ENCODE peak calls at places on chromosomes 4 and X, in six cellular contexts. Z is cardiac muscle cell, K is NCI-H187, F is cardiac fibroblast, B is ascending aorta, R is GM19239. S is an unnamed sample.
A peak's percentile ranks its signal among the peaks of the same experiment; 100 is the strongest.

GRCh38 chr4:173509031-173510001 is 20.7 kb downstream of the HAND2 start:
- DNase-seq in Z (peak; percentile 85), K (no peak), F (peak; percentile 68), B (peak; percentile 72), R (no peak), S (no peak)

GRCh38 chr4:139563515-139563914 is 7.5 kb upstream of the SETD7 start:
- DNase-seq in Z (no peak), K (no peak), F (no peak), B (no peak), R (no peak), S (no peak)

GRCh38 chr4:157779084-157779483 is 393.7 kb downstream of the GASK1B start:
- DNase-seq in Z (no peak), K (no peak), F (no peak), B (no peak), R (no peak), S (no peak)

GRCh38 chr4:6562931-6563901 is 11.8 kb upstream of the MAN2B2 start:
- DNase-seq in Z (peak; percentile 7), K (no peak), F (peak; percentile 41), B (no peak), R (no peak), S (no peak)

GRCh38 chr4:41214158-41215146 is at the start of gene APBB2:
- DNase-seq in Z (peak; percentile 99), K (peak; percentile 93), F (peak; percentile 97), B (peak; percentile 97), R (peak; percentile 71), S (peak; percentile 88)

GRCh38 chr4:84966382-84967291 is at the start of gene WDFY3:
- DNase-seq in Z (peak; percentile 95), K (peak; percentile 86), F (peak; percentile 91), B (peak; percentile 91), R (peak; percentile 27), S (peak; percentile 49)

GRCh38 chrX:31702208-31702607 is 630.4 kb upstream of the FTHL17 start:
- DNase-seq in Z (peak; percentile 6), K (no peak), F (peak; percentile 0), B (no peak), R (no peak), S (no peak)

GRCh38 chr4:23945521-23946017 is 55.7 kb upstream of the PPARGC1A start:
- DNase-seq in Z (peak; percentile 79), K (no peak), F (peak; percentile 84), B (peak; percentile 66), R (no peak), S (no peak)

GRCh38 chrX:49071877-49072711 is 1.7 kb downstream of the PRAF2 start:
- DNase-seq in Z (peak; percentile 91), K (no peak), F (peak; percentile 69), B (peak; percentile 89), R (no peak), S (no peak)

GRCh38 chr4:185849543-185850185 is 37.7 kb upstream of the SORBS2 start:
- DNase-seq in Z (peak; percentile 92), K (no peak), F (peak; percentile 39), B (no peak), R (no peak), S (no peak)

GRCh38 chr4:185384877-185385465 is 10.8 kb downstream of the LRP2BP start:
- DNase-seq in Z (peak; percentile 41), K (no peak), F (peak; percentile 34), B (no peak), R (no peak), S (no peak)

GRCh38 chrX:23052324-23052723 is 52.6 kb downstream of the DDX53 start:
- DNase-seq in Z (no peak), K (no peak), F (no peak), B (no peak), R (no peak), S (no peak)

GRCh38 chr4:7042697-7043464 is at the start of gene TADA2B:
- DNase-seq in Z (peak; percentile 99), K (peak; percentile 95), F (peak; percentile 98), B (peak; percentile 99), R (peak; percentile 99), S (peak; percentile 77)

GRCh38 chr4:3193531-3194203 is 55.3 kb upstream of the MSANTD1 start:
- DNase-seq in Z (peak; percentile 14), K (no peak), F (peak; percentile 22), B (no peak), R (no peak), S (no peak)

GRCh38 chrX:120310861-120311631 is at the start of gene TMEM255A:
- DNase-seq in Z (peak; percentile 21), K (no peak), F (no peak), B (no peak), R (no peak), S (no peak)

GRCh38 chr4:153257151-153257620 is 52.9 kb downstream of the TRIM2 start:
- DNase-seq in Z (peak; percentile 66), K (no peak), F (peak; percentile 59), B (no peak), R (no peak), S (peak; percentile 29)

GRCh38 chr4:28436191-28437080 is 1575.8 kb downstream of the STIM2 start:
- DNase-seq in Z (no peak), K (no peak), F (no peak), B (no peak), R (no peak), S (no peak)

GRCh38 chr4:88616275-88616996 is 24.2 kb downstream of the HERC3 start:
- DNase-seq in Z (peak; percentile 83), K (no peak), F (peak; percentile 94), B (no peak), R (no peak), S (no peak)

GRCh38 chr4:171203425-171203824 is 609.8 kb upstream of the GALNTL6 start:
- DNase-seq in Z (no peak), K (no peak), F (peak; percentile 0), B (no peak), R (no peak), S (no peak)

GRCh38 chr4:120770897-120771296 is 151.6 kb downstream of the PRDM5 start:
- DNase-seq in Z (no peak), K (no peak), F (no peak), B (no peak), R (no peak), S (no peak)

GRCh38 chr4:38802561-38803355 is 1.8 kb downstream of the TLR1 start:
- DNase-seq in Z (no peak), K (no peak), F (no peak), B (no peak), R (no peak), S (no peak)

GRCh38 chr4:103719320-103720204 is at the start of gene TACR3:
- DNase-seq in Z (peak; percentile 2), K (no peak), F (no peak), B (no peak), R (no peak), S (no peak)

S was measured in NCI-H2171.